ENCODE peak calls at places on chromosomes 2 and 18, in ten cellular contexts. A is Kasumi-1; R is Caki2; B is activated CD8-positive, alpha-beta T cell treated with anti-CD3 and anti-CD28 coated beads for 36 hours; K is NB4; T is GM12865; I is AG09319; Q is NCI-H2171; P is NCI-H82; H is T-helper 2 cell. G is an unnamed sample.

GRCh38 chr2:67649331-67650071 is 252.4 kb downstream of the ETAA1 start:
- DNase-seq in Q (peak; percentile 57), I (peak; percentile 30), K (no peak), P (peak; percentile 46), A (no peak), R (no peak), B (no peak), H (no peak), T (no peak), G (peak; percentile 79)

GRCh38 chr2:149653831-149654445 is 66.4 kb upstream of the MMADHC start:
- DNase-seq in R (no peak), Q (no peak), B (no peak), K (no peak), T (no peak), A (no peak), I (no peak), P (no peak), H (no peak), G (no peak)

GRCh38 chr2:133596701-133597393 is 28.6 kb upstream of the NCKAP5 start:
- DNase-seq in P (no peak), A (no peak), B (no peak), I (no peak), T (no peak), Q (no peak), K (no peak), R (no peak), H (no peak), G (no peak)

GRCh38 chr2:15112216-15112615 is 448.9 kb downstream of the NBAS start:
- DNase-seq in B (no peak), H (no peak), P (peak; percentile 11), Q (no peak), K (peak; percentile 55), I (no peak), A (peak; percentile 7), R (peak; percentile 12), T (peak; percentile 5), G (peak; percentile 3)

GRCh38 chr2:190202604-190203003 is 117.0 kb downstream of the HIBCH start:
- DNase-seq in T (no peak), Q (no peak), P (no peak), I (no peak), B (no peak), A (no peak), H (no peak), K (no peak), R (no peak), G (no peak)

GRCh38 chr18:74204543-74205152 is 56.3 kb downstream of the TIMM21 start:
- DNase-seq in H (no peak), T (peak; percentile 18), I (no peak), R (no peak), P (peak; percentile 4), B (peak; percentile 31), Q (no peak), K (peak; percentile 22), A (no peak), G (no peak)

GRCh38 chr2:111662039-111662740 is 221.8 kb downstream of the ANAPC1 start:
- DNase-seq in K (no peak), A (no peak), T (no peak), P (no peak), B (no peak), R (no peak), I (peak; percentile 41), Q (no peak), H (no peak), G (no peak)

GRCh38 chr18:28781616-28782362 is 604.9 kb upstream of the CDH2 start:
- DNase-seq in P (no peak), R (no peak), B (no peak), I (no peak), Q (no peak), T (no peak), A (no peak), K (no peak), H (no peak), G (no peak)

GRCh38 chr2:215658635-215659305 is 222.9 kb upstream of the FN1 start:
- DNase-seq in R (no peak), B (no peak), P (no peak), H (no peak), I (no peak), K (no peak), T (no peak), Q (no peak), A (no peak), G (no peak)

GRCh38 chr18:73942956-73943355 is 204.7 kb downstream of the FBXO15 start:
- DNase-seq in T (no peak), I (no peak), K (no peak), P (no peak), R (no peak), Q (no peak), B (no peak), H (no peak), A (no peak), G (no peak)

GRCh38 chr2:98870516-98871158 is 65.4 kb downstream of the CRACDL start:
- DNase-seq in B (no peak), T (no peak), K (no peak), H (no peak), R (no peak), I (no peak), A (no peak), Q (no peak), P (no peak), G (no peak)

GRCh38 chr2:96926791-96927190 is 56.9 kb upstream of the SEMA4C start:
- DNase-seq in K (no peak), P (no peak), I (no peak), H (no peak), Q (no peak), B (no peak), T (no peak), A (no peak), R (no peak), G (no peak)

GRCh38 chr18:12420831-12421421 is 13.2 kb downstream of the PRELID3A start:
- DNase-seq in R (no peak), K (peak; percentile 88), H (no peak), A (peak; percentile 69), P (peak; percentile 94), Q (peak; percentile 63), I (no peak), T (peak; percentile 16), B (no peak), G (no peak)

GRCh38 chr2:177147093-177147694 is 65.4 kb upstream of the HNRNPA3 start:
- DNase-seq in A (peak; percentile 93), K (peak; percentile 70), Q (peak; percentile 49), B (peak; percentile 38), H (no peak), R (peak; percentile 41), P (peak; percentile 85), I (no peak), T (peak; percentile 72), G (no peak)

GRCh38 chr2:121088251-121089004 is 196.6 kb downstream of the TFCP2L1 start:
- DNase-seq in H (no peak), Q (peak; percentile 87), R (no peak), B (no peak), P (peak; percentile 91), K (no peak), A (no peak), T (no peak), I (no peak), G (no peak)

GRCh38 chr18:28189400-28190239 is 12.7 kb upstream of the CDH2 start:
- DNase-seq in K (peak; percentile 55), I (peak; percentile 56), H (no peak), R (no peak), Q (no peak), T (peak; percentile 65), P (peak; percentile 72), A (peak; percentile 56), B (peak; percentile 53), G (no peak)

G was measured in HFF-Myc.